ENCODE peak calls at places on chromosomes 11 and 22, in seven cellular contexts. X is hepatocyte, F is PC-3, I is HCT116, Y is GM23248, B is neural progenitor cell, J is MM.1S. P is an unnamed sample.
A peak's percentile ranks its signal among the peaks of the same experiment; 100 is the strongest.

GRCh38 chr11:111826322-111826950 is 44.9 kb downstream of the ALG9 start:
- DNase-seq in X (no peak), F (no peak), I (no peak), Y (no peak), B (no peak), J (no peak), P (no peak)

GRCh38 chr11:95335989-95336388 is 105.0 kb upstream of the SESN3 start:
- DNase-seq in X (no peak), F (no peak), I (no peak), Y (no peak), B (no peak), J (no peak), P (no peak)

GRCh38 chr11:118898400-118899295 is 15.0 kb downstream of the CXCR5 start:
- DNase-seq in X (no peak), F (no peak), I (no peak), Y (no peak), B (no peak), J (no peak), P (no peak)

GRCh38 chr22:21699643-21700042 is 33.8 kb downstream of the PPIL2 start:
- DNase-seq in X (no peak), F (no peak), I (no peak), Y (no peak), B (no peak), J (no peak), P (no peak)

GRCh38 chr22:36765943-36766450 is 9.9 kb downstream of the IFT27 start:
- DNase-seq in X (no peak), F (no peak), I (no peak), Y (peak; percentile 57), B (no peak), J (no peak), P (no peak)

GRCh38 chr11:108221401-108221800 is 1.0 kb downstream of the NPAT start:
- DNase-seq in X (no peak), F (peak; percentile 29), I (no peak), Y (peak; percentile 62), B (peak; percentile 37), J (no peak), P (peak; percentile 22)

GRCh38 chr11:133163463-133164419 is 368.6 kb downstream of the OPCML start:
- DNase-seq in X (peak; percentile 71), F (peak; percentile 62), I (no peak), Y (peak; percentile 62), B (peak; percentile 62), J (peak; percentile 29), P (peak; percentile 86)

GRCh38 chr11:73980001-73980960 is 2.4 kb downstream of the UCP2 start:
- DNase-seq in X (peak; percentile 48), F (peak; percentile 8), I (no peak), Y (no peak), B (no peak), J (peak; percentile 86), P (peak; percentile 30)

GRCh38 chr11:38005597-38005996 is 1407.6 kb upstream of the RAG2 start:
- DNase-seq in X (no peak), F (no peak), I (no peak), Y (no peak), B (no peak), J (no peak), P (no peak)

DNA sequence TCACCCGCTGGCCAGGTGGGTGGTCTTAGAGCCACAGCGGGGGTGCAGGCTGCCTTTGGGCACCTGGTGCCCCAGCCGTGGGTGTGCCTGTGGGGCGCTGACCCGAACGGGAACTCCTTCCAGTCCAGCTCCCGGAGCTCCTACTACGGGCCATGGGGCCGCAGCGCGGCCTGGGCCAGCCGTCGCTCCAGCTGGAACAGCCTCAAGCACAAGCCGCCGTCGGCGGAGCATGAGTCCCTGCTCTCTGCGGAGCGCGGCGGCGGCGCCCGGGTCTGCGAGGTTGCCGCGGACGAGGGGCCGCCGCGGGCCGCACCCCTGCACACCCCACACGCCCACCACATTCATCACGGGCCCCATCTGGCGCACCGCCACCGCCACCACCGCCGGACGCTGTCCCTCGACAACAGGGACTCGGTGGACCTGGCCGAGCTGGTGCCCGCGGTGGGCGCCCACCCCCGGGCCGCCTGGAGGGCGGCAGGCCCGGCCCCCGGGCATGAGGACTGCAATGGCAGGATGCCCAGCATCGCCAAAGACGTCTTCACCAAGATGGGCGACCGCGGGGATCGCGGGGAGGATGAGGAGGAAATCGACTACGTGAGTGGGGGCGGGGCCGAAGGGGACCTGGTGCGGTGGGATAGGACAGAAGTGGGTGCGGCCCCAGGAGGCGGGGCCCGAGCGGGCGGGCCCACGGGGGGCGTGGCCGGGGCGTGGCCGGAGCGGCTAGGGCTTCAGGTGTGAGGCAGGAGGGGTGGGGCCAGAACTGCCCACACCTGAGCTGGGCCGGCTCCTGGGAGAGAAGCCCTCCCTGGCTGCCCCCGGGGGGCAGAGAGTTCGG is 91.5 kb downstream of the CACNA1I start:
- DNase-seq in X (peak; percentile 69), F (no peak), I (no peak), Y (no peak), B (peak; percentile 78), J (no peak), P (peak; percentile 97)
- TF ChIP-seq EZH2phosphoT487 in X (no peak), F (no peak), I (no peak), Y (no peak), B (peak; percentile 81), J (no peak), P (no peak)

GRCh38 chr11:44314733-44315132 is 4.8 kb upstream of the ALX4 start:
- DNase-seq in X (no peak), F (no peak), I (no peak), Y (no peak), B (no peak), J (no peak), P (no peak)

GRCh38 chr11:44315947-44316387 is 6.0 kb upstream of the ALX4 start:
- DNase-seq in X (peak; percentile 63), F (no peak), I (no peak), Y (peak; percentile 61), B (peak; percentile 74), J (no peak), P (peak; percentile 64)

GRCh38 chr11:44311339-44312261 is 1.7 kb upstream of the ALX4 start:
- DNase-seq in X (no peak), F (no peak), I (no peak), Y (no peak), B (no peak), J (no peak), P (no peak)

GRCh38 chr11:44312876-44313275 is 2.9 kb upstream of the ALX4 start:
- DNase-seq in X (no peak), F (no peak), I (no peak), Y (no peak), B (no peak), J (no peak), P (no peak)

GRCh38 chr11:44313701-44314489 is 4.0 kb upstream of the ALX4 start:
- DNase-seq in X (no peak), F (no peak), I (no peak), Y (peak; percentile 35), B (no peak), J (no peak), P (no peak)
- TF ChIP-seq EZH2 in X (no peak), F (no peak), I (no peak), Y (no peak), B (peak; percentile 76), J (no peak), P (peak; percentile 76)

DNA sequence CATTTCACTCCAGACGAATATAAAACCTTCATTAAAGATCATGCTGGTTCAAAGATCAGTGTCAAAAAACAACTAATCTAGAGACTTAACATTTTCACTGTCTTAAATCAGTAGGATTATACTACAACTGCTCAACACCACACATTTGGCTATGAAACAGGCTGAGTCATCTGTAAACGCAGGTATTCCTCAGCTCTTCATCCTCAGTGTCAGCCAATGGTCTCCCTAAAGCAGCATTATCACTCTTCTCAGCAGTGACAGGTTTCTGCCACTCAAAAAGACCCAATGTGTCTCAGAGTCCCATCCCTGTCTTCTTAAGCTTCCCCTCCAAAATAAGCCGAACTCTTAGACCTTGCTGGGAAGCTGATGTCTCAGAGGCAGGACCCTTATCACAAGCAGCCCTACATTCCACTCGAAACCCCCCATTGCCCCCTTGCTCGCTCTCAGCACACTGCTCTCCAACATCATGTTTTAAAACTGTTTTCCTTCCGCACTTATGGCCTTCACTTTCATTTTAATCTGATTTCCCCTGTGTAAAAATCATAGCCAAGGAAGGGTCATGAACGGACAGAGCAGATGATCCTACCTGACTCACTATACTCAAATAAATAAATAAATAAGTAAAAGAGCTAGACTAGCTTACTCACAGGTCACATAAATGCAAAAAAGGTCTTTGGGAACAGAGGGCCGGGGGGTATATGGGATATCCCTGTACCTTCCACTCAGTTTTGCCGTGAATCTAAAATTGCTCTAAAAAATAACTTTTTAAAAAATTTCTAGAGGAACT is 23.0 kb downstream of the CDON start:
- DNase-seq in X (no peak), F (peak; percentile 75), I (no peak), Y (peak; percentile 26), B (no peak), J (no peak), P (peak; percentile 15)
- TF ChIP-seq EZH2phosphoT487 in X (no peak), F (no peak), I (no peak), Y (no peak), B (no peak), J (no peak), P (no peak)

GRCh38 chr11:18705651-18706281 is 7.2 kb downstream of the TMEM86A start:
- DNase-seq in X (no peak), F (no peak), I (no peak), Y (peak; percentile 18), B (no peak), J (no peak), P (peak; percentile 54)
- TF ChIP-seq EZH2 in X (no peak), F (no peak), I (no peak), Y (no peak), B (no peak), J (no peak), P (no peak)

DNA sequence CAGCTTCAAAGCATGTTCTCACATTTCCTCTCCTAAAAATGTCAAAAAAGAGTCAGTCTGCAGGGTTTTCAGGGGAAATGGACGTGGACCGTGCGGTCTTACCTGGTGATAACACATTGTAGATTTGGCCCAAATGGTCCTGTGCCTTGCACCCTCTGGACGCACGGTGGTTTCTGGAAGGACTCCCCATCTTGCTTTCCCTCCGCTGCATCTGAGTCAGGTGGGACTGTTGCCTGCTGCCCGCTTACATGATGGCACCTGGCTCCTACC is 1290.1 kb downstream of the TBC1D22A start:
- DNase-seq in X (no peak), F (no peak), I (no peak), Y (no peak), B (no peak), J (no peak), P (no peak)
- TF ChIP-seq EZH2phosphoT487 in X (no peak), F (no peak), I (no peak), Y (no peak), B (no peak), J (no peak), P (no peak)

DNA sequence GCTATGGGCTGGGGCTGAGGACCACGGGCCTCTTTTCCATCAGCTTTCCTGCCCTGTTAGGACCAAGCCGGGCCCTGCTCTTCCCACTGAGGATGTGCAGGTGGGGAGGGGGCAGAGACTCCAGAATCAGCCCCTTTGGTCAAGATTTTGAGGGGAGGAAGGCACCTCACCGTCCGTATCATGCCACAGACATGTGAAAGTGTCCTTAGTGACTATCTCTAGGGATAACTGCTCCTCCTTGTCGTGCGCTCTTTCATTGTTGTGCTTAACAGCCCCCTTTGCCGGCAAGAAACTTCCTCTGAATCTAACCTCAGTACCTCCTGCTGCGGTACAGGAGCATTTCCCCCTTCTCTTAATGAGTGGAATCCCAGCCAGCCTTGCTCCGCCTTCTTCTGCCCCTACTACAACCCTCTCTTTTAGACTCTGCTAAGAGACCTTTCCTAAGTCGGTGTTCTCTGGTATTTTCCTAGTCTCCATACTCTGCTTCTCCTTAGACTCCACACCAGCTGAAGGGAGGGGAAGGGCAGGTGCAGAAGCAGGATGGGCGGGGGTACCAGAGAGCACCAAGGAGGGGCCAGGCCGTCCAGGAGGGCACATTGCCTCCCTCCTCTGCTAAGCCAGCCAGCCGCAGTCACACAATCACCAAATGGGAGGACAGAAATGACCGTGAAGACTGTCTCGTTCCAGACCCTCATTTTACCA is 1.4 kb upstream of the B3GAT1 start:
- DNase-seq in X (no peak), F (no peak), I (no peak), Y (no peak), B (peak; percentile 62), J (no peak), P (peak; percentile 62)
- TF ChIP-seq EZH2 in X (no peak), F (no peak), I (no peak), Y (no peak), B (no peak), J (no peak), P (no peak)